ENCODE peak calls at places on chromosome 1, in five cellular contexts. I is NB4, C is psoas muscle, J is Caco-2, Q is RWPE1. K is an unnamed sample.

GRCh38 chr1:22978299-22978698 is 5.6 kb upstream of the LACTBL1 start:
- DNase-seq in I (no peak), C (no peak), J (no peak), Q (peak; percentile 80), K (no peak)

GRCh38 chr1:13836136-13836535 is 136.1 kb downstream of the PRDM2 start:
- DNase-seq in I (no peak), C (no peak), J (no peak), Q (no peak), K (no peak)

GRCh38 chr1:51491166-51491981 is 27.7 kb downstream of the EPS15 start:
- DNase-seq in I (no peak), C (no peak), J (no peak), Q (peak; percentile 7), K (no peak)

GRCh38 chr1:15771836-15772516 is 13.4 kb downstream of the FBLIM1 start:
- DNase-seq in I (no peak), C (no peak), J (no peak), Q (no peak), K (no peak)

GRCh38 chr1:115105836-115106235 is 16.5 kb upstream of the TSPAN2 start:
- DNase-seq in I (peak; percentile 54), C (no peak), J (no peak), Q (no peak), K (no peak)

GRCh38 chr1:2335721-2336475 is 55.5 kb downstream of the MORN1 start:
- DNase-seq in I (no peak), C (no peak), J (no peak), Q (no peak), K (no peak)

GRCh38 chr1:11692899-11693590 is 1.5 kb downstream of the DRAXIN start:
- DNase-seq in I (peak; percentile 88), C (no peak), J (no peak), Q (peak; percentile 91), K (no peak)

GRCh38 chr1:245094092-245094491 is 60.7 kb upstream of the KIF26B start:
- DNase-seq in I (no peak), C (no peak), J (no peak), Q (no peak), K (no peak)

GRCh38 chr1:11800756-11801433 is 4.9 kb downstream of the MTHFR start:
- DNase-seq in I (no peak), C (no peak), J (no peak), Q (no peak), K (no peak)

GRCh38 chr1:220544901-220545303 is 17.0 kb downstream of the MARK1 start:
- DNase-seq in I (peak; percentile 39), C (no peak), J (peak; percentile 20), Q (peak; percentile 26), K (no peak)

GRCh38 chr1:53071167-53071865 is 9.3 kb downstream of the PODN start:
- DNase-seq in I (no peak), C (peak; percentile 46), J (no peak), Q (no peak), K (no peak)

GRCh38 chr1:186960866-186961265 is 132.1 kb downstream of the PLA2G4A start:
- DNase-seq in I (peak; percentile 14), C (no peak), J (no peak), Q (no peak), K (no peak)

GRCh38 chr1:6271001-6271400 is 10.1 kb upstream of the GPR153 start:
- DNase-seq in I (no peak), C (no peak), J (no peak), Q (no peak), K (no peak)

GRCh38 chr1:103250441-103250861 is 142.1 kb upstream of the COL11A1 start:
- DNase-seq in I (no peak), C (no peak), J (no peak), Q (no peak), K (no peak)

GRCh38 chr1:214123061-214123784 is 135.4 kb downstream of the PROX1 start:
- DNase-seq in I (peak; percentile 49), C (no peak), J (peak; percentile 75), Q (peak; percentile 74), K (peak; percentile 84)

GRCh38 chr1:227152525-227152924 is 165.8 kb downstream of the CDC42BPA start:
- DNase-seq in I (no peak), C (no peak), J (no peak), Q (no peak), K (no peak)

GRCh38 chr1:6625579-6626149 is 996 bp downstream of the THAP3 start:
- DNase-seq in I (peak; percentile 25), C (no peak), J (no peak), Q (peak; percentile 34), K (no peak)

GRCh38 chr1:3986686-3987218 is 86.7 kb upstream of the C1orf174 start:
- DNase-seq in I (no peak), C (no peak), J (no peak), Q (no peak), K (no peak)

GRCh38 chr1:31932491-31933316 is 5.5 kb downstream of the PTP4A2 start:
- DNase-seq in I (peak; percentile 57), C (no peak), J (no peak), Q (no peak), K (peak; percentile 88)

GRCh38 chr1:1623181-1623630 is 7.9 kb downstream of the MIB2 start:
- DNase-seq in I (no peak), C (peak; percentile 54), J (no peak), Q (no peak), K (no peak)

GRCh38 chr1:19356266-19356665 is 44.1 kb downstream of the SLC66A1 start:
- DNase-seq in I (no peak), C (no peak), J (no peak), Q (no peak), K (no peak)

GRCh38 chr1:181659348-181659957 is 176.1 kb downstream of the CACNA1E start:
- DNase-seq in I (no peak), C (no peak), J (peak; percentile 17), Q (no peak), K (no peak)

GRCh38 chr1:222081859-222082258 is 340.0 kb upstream of the DUSP10 start:
- DNase-seq in I (no peak), C (no peak), J (no peak), Q (no peak), K (no peak)

DNA sequence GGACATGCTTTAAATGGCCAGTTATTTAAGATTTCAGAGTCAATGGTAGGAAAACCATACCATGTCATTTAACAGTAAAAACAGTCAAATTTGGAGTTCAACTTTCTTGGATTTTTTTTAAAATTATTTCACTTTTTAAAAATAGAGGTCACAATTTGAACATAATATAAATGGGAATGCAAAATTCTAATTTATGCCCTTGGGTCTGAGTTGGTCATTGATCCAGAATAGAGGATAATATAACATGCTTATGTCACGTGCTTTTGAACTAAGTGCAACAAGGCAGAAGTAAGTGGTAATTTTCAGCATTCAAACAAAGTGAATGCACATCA is 113.1 kb upstream of the SLC35F3 start:
- DNase-seq in I (no peak), C (no peak), J (no peak), Q (no peak), K (no peak)
- TF ChIP-seq CTCF in I (no peak), C (no peak), J (no peak), Q (peak; percentile 32), K (no peak)

GRCh38 chr1:45824607-45825006 is 21.2 kb downstream of the MAST2 start:
- DNase-seq in I (no peak), C (no peak), J (no peak), Q (no peak), K (no peak)
- TF ChIP-seq CTCF in I (no peak), C (no peak), J (no peak), Q (no peak), K (peak; percentile 42)

GRCh38 chr1:205986291-205986690 is 16.9 kb downstream of the RAB7B start:
- DNase-seq in I (no peak), C (no peak), J (no peak), Q (no peak), K (no peak)
- TF ChIP-seq CTCF in I (peak; percentile 10), C (no peak), J (no peak), Q (no peak), K (no peak)

GRCh38 chr1:65581120-65581519 is 160.7 kb downstream of the LEPR start:
- DNase-seq in I (no peak), C (no peak), J (peak; percentile 3), Q (no peak), K (no peak)
- TF ChIP-seq CTCF in I (no peak), C (peak; percentile 33), J (no peak), Q (no peak), K (peak; percentile 29)

GRCh38 chr1:55064071-55064581 is 24.8 kb downstream of the PCSK9 start:
- DNase-seq in I (no peak), C (no peak), J (no peak), Q (no peak), K (no peak)
- TF ChIP-seq CTCF in I (peak; percentile 29), C (no peak), J (no peak), Q (no peak), K (peak; percentile 22)

DNA sequence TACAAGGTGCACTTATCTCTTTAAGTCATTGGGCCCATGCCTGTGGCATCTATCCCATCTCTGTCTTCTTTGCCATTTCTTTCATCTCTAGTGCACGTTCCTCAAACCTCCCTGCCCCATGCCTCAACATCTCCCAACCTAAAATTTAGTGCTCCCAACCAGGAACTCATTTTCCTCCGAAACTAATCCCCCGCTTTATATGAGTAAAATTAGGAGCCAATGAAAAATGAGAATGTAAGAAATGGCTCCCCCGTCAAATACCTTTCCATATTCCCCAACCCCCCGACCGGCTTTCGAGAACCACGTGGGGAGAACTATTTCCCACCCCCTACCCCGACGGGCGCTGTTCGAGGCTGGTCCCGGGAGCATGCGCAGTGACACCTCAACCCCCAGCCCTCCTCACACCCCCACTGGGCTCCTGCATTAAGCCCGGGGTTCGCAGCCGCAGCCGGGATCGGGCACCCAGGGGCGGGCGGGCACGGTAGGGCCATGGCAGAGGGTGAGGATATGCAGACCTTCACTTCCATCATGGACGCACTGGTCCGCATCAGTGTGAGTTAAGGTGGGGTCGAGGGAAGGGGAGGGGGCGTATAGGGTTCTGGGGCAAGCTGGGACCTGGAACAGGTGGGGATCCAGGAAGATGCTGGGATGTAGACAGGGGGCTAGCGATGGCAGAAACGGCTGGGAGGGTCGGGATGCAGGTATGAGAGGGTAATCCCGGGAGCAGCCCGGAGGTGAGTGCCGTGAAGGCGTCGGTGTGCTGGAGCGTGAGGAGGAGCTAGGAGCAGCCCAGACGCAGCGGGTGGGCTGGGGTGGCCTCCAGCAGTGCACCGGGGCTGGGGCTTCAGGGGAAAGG is at the start of gene TRIM46:
- DNase-seq in I (no peak), C (peak; percentile 51), J (no peak), Q (peak; percentile 54), K (no peak)
- TF ChIP-seq CTCF in I (no peak), C (no peak), J (no peak), Q (peak; percentile 65), K (no peak)

DNA sequence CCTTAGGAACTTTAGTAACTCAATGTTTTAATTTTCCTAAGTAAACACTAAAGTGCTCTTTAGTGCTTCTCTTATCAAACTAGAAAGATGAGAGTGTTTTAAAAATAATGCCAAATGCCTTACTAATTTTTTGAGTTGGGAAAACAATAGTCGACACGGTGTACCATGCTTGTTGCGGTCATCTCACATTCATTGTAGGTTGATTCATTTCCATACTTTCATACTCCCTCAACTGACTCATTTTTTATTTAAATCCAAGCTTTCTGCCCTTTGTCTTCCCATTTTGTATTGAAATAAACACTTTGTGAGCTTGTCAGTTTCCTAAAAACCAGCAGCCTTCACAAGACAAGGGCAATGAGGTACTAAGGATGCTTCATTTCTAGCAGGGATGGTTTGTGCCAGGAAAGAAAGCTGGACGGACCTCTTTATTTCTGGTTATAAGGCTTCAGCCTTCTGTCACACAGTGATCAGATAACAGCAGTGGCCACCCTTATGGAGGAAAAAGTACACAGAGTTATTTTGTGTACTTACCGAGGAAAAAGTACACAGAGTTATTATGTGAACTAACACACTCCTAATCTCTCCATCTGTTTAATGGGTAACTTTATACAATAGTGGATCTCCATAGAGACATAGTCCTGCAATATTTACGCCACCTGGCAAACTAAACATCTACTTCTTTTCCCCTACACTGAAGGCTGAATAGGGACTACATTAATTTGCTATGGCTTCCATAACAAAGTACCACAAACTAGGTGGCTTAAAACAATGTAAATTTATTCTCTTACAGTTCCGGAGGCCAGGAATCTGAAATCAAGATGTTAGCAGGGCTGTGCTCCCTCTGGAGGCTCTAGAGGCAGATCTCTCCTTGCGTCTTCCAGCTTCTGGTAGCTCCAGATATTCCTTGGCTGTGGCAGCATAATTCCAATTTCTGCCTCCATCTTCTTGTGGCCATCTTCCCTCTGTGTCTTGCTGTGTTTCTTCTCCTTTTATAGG is 13.0 kb upstream of the CCDC190 start:
- DNase-seq in I (no peak), C (no peak), J (peak; percentile 49), Q (no peak), K (peak; percentile 95)
- TF ChIP-seq CTCF in I (no peak), C (no peak), J (peak; percentile 13), Q (no peak), K (no peak)